ENCODE peak calls at places on chromosome 13, in five cellular contexts. C is uterus; V is lung; B is CD8-positive, alpha-beta memory T cell; T is HCT116. I is an unnamed sample.

GRCh38 chr13:74264333-74264732 is 130.1 kb upstream of the KLF12 start:
- DNase-seq in C (no peak), B (no peak), V (no peak), T (no peak), I (no peak)

GRCh38 chr13:83937579-83937978 is 55.3 kb upstream of the SLITRK1 start:
- DNase-seq in V (no peak), B (no peak), C (no peak), T (no peak), I (no peak)

GRCh38 chr13:51873837-51874236 is 12.1 kb downstream of the CCDC70 start:
- DNase-seq in B (no peak), C (no peak), T (no peak), V (no peak), I (peak)

GRCh38 chr13:90414691-90415596 is 932.5 kb upstream of the MIR17HG start:
- DNase-seq in V (no peak), B (no peak), T (peak), C (no peak), I (no peak)

GRCh38 chr13:109605846-109606245 is 180.5 kb downstream of the IRS2 start:
- DNase-seq in B (no peak), C (no peak), T (no peak), V (no peak), I (no peak)

GRCh38 chr13:71492346-71492871 is 374.6 kb downstream of the DACH1 start:
- DNase-seq in B (no peak), C (no peak), V (no peak), T (no peak), I (no peak)

GRCh38 chr13:79775830-79776229 is 294.9 kb downstream of the NDFIP2 start:
- DNase-seq in T (peak), B (no peak), V (peak), C (no peak), I (peak)

GRCh38 chr13:35887028-35887666 is 244.0 kb downstream of the DCLK1 start:
- DNase-seq in T (no peak), B (no peak), V (peak), C (no peak), I (no peak)

GRCh38 chr13:22049384-22049783 is 378.5 kb downstream of the FGF9 start:
- DNase-seq in C (no peak), V (no peak), B (no peak), T (no peak), I (no peak)

GRCh38 chr13:100478107-100478809 is 110.3 kb downstream of the GGACT start:
- DNase-seq in B (no peak), C (no peak), T (no peak), V (no peak), I (no peak)

GRCh38 chr13:100470841-100471505 is 117.6 kb downstream of the GGACT start:
- DNase-seq in T (no peak), C (no peak), V (no peak), B (no peak), I (peak)

GRCh38 chr13:100473493-100474044 is 115.0 kb downstream of the GGACT start:
- DNase-seq in C (no peak), B (no peak), V (no peak), T (no peak), I (no peak)

GRCh38 chr13:100473087-100473486 is 115.5 kb downstream of the GGACT start:
- DNase-seq in V (no peak), C (no peak), B (no peak), T (no peak), I (no peak)
- H3K4me3 ChIP-seq in V (no peak), C (no peak), B (no peak), T (no peak), I (no peak)

DNA sequence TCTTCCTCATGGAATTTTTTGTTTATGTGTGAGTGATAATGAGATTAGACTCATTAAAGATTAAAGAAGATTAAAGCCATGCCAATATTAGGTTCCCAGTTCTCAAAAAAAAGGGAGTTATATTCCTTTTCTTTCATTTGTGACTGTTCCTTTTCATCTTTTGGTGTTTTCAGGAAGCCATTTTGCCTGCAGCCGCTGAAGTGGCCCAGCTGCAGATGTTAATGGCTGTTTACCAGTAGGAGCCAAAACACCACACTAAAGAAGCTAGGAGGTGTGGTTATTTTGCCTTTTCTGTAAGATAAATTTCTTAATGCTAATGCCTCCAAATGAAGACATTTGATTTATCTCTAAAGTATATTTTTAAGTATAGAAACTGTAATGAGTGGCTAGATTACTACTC is 36.3 kb downstream of the ITGBL1 start:
- DNase-seq in T (no peak), B (no peak), V (no peak), C (no peak), I (no peak)
- H3K4me3 ChIP-seq in T (no peak), B (no peak), V (no peak), C (no peak), I (no peak)

GRCh38 chr13:114323349-114323748 is 9.0 kb downstream of the CHAMP1 start:
- DNase-seq in T (no peak), V (no peak), C (no peak), B (no peak), I (no peak)

GRCh38 chr13:114324334-114324733 is 10.0 kb downstream of the CHAMP1 start:
- DNase-seq in C (no peak), T (no peak), V (no peak), B (no peak), I (no peak)

GRCh38 chr13:114325729-114326128 is 11.4 kb downstream of the CHAMP1 start:
- DNase-seq in C (no peak), B (no peak), V (no peak), T (no peak), I (no peak)

GRCh38 chr13:114328034-114328433 is 13.7 kb downstream of the CHAMP1 start:
- DNase-seq in C (no peak), V (no peak), T (no peak), B (no peak), I (no peak)

GRCh38 chr13:114328595-114328994 is 14.3 kb downstream of the CHAMP1 start:
- DNase-seq in T (no peak), C (no peak), B (no peak), V (no peak), I (no peak)
- H3K4me3 ChIP-seq in T (no peak), C (no peak), B (no peak), V (no peak), I (no peak)

GRCh38 chr13:27621116-27621365 is 651 bp upstream of the POLR1D start:
- DNase-seq in B (no peak), C (no peak), V (no peak), T (peak), I (no peak)

GRCh38 chr13:27622102-27622820 is 569 bp downstream of the POLR1D start:
- DNase-seq in V (no peak), T (no peak), C (no peak), B (no peak), I (no peak)

GRCh38 chr13:27621366-27622101 is at the start of gene POLR1D:
- DNase-seq in V (peak), B (peak), T (peak), C (peak), I (peak)

GRCh38 chr13:27624071-27624470 is 2.4 kb downstream of the POLR1D start:
- DNase-seq in C (no peak), B (no peak), T (no peak), V (no peak), I (no peak)

DNA sequence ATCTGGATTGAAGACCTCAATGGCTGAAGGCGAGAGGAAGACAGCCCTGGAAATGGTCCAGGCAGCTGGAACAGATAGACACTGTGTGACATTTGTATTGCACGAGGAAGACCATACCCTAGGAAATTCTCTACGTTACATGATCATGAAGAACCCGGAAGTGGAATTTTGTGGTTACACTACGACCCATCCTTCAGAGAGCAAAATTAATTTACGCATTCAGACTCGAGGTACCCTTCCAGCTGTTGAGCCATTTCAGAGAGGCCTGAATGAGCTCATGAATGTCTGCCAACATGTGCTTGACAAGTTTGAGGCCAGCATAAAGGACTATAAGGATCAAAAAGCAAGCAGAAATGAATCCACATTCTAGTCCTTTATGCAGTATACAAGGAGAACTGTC is 1.2 kb downstream of the POLR1D start:
- DNase-seq in C (no peak), B (no peak), V (no peak), T (no peak), I (no peak)
- H3K4me3 ChIP-seq in C (no peak), B (no peak), V (no peak), T (peak), I (peak)

GRCh38 chr13:95676775-95677563 is at the start of gene DNAJC3:
- DNase-seq in B (peak), C (peak), T (peak), V (peak), I (peak)

GRCh38 chr13:95679722-95680121 is 2.8 kb downstream of the DNAJC3 start:
- DNase-seq in T (no peak), V (no peak), C (no peak), B (no peak), I (no peak)

GRCh38 chr13:95676100-95676774 is 702 bp upstream of the DNAJC3 start:
- DNase-seq in V (no peak), B (peak), C (no peak), T (peak), I (no peak)

GRCh38 chr13:95677564-95678386 is 836 bp downstream of the DNAJC3 start:
- DNase-seq in C (no peak), B (no peak), T (no peak), V (peak), I (no peak)

GRCh38 chr13:95678967-95679366 is 2.0 kb downstream of the DNAJC3 start:
- DNase-seq in V (no peak), B (no peak), C (no peak), T (no peak), I (no peak)
- H3K4me3 ChIP-seq in V (no peak), B (no peak), C (no peak), T (no peak), I (no peak)

GRCh38 chr13:76596216-76596615 is 290.0 kb downstream of the KCTD12 start:
- DNase-seq in V (no peak), T (no peak), B (no peak), C (no peak), I (no peak)
- H3K4me3 ChIP-seq in V (no peak), T (no peak), B (no peak), C (no peak), I (no peak)

GRCh38 chr13:99356216-99357089 is 49.3 kb upstream of the GPR183 start:
- DNase-seq in C (no peak), V (no peak), B (peak), T (no peak), I (peak)
- H3K4me3 ChIP-seq in C (no peak), V (no peak), B (peak), T (no peak), I (no peak)

GRCh38 chr13:33763021-33763420 is 54.9 kb upstream of the RFC3 start:
- DNase-seq in T (no peak), B (no peak), C (no peak), V (no peak), I (no peak)

GRCh38 chr13:33771296-33771695 is 46.7 kb upstream of the RFC3 start:
- DNase-seq in V (no peak), C (no peak), T (no peak), B (no peak), I (no peak)

GRCh38 chr13:33766724-33767123 is 51.2 kb upstream of the RFC3 start:
- DNase-seq in C (no peak), B (no peak), V (no peak), T (no peak), I (no peak)

GRCh38 chr13:33764716-33765115 is 53.2 kb upstream of the RFC3 start:
- DNase-seq in V (no peak), T (no peak), C (no peak), B (no peak), I (no peak)

DNA sequence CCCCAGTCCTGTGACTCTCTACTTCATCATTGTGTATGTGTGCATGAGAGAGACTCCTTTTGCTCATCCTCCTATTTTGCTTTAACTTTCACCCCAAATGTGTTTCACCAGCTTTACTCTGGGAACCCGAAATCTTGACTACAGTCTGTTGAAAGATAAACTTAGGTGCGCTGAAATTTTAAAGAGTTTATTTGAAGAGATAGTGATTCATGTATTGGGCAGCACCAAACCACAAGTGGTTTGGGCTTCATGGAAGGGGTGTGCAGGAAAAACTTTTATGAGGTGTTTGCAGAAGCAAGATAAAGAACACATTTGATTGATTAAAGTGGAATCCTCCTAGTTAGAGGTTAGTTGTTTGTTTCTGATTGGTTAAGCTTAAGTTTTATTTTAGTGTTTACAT is 50.8 kb upstream of the RFC3 start:
- DNase-seq in V (no peak), C (no peak), T (no peak), B (no peak), I (no peak)
- H3K4me3 ChIP-seq in V (no peak), C (no peak), T (no peak), B (no peak), I (no peak)

I was measured in Jurkat, Clone E6-1.